ENCODE peak calls at places on chromosomes 2 and 18, in seven cellular contexts. Z is lung, L is IMR-90, X is GM13976, H is GM10248, R is fibroblast of the aortic adventitia, I is cardiac muscle cell. K is an unnamed sample.

GRCh38 chr2:240936106-240936505 is 30.0 kb downstream of the CROCC2 start:
- DNase-seq in Z (no peak), L (no peak), X (no peak), H (no peak), R (no peak), I (no peak), K (no peak)

GRCh38 chr2:105856576-105856975 is 111.9 kb downstream of the NCK2 start:
- DNase-seq in Z (no peak), L (no peak), X (no peak), H (no peak), R (no peak), I (no peak), K (no peak)

GRCh38 chr2:207449673-207450072 is 80.1 kb upstream of the CREB1 start:
- DNase-seq in Z (no peak), L (no peak), X (no peak), H (no peak), R (no peak), I (no peak), K (no peak)

GRCh38 chr18:468841-469796 is 31.4 kb downstream of the COLEC12 start:
- DNase-seq in Z (no peak), L (no peak), X (no peak), H (no peak), R (no peak), I (no peak), K (no peak)

GRCh38 chr2:128416781-128417180 is 98.1 kb upstream of the HS6ST1 start:
- DNase-seq in Z (peak), L (no peak), X (no peak), H (no peak), R (no peak), I (no peak), K (no peak)

GRCh38 chr2:182372661-182373060 is 54.2 kb downstream of the PDE1A start:
- DNase-seq in Z (no peak), L (peak), X (no peak), H (no peak), R (peak), I (no peak), K (no peak)

GRCh38 chr2:147854557-147855134 is 9.8 kb downstream of the ACVR2A start:
- DNase-seq in Z (no peak), L (no peak), X (no peak), H (no peak), R (no peak), I (no peak), K (no peak)

GRCh38 chr2:72958542-72959385 is 41.4 kb downstream of the EMX1 start:
- DNase-seq in Z (no peak), L (no peak), X (no peak), H (no peak), R (no peak), I (no peak), K (no peak)

GRCh38 chr2:207046642-207047213 is 107.4 kb downstream of the CPO start:
- DNase-seq in Z (no peak), L (no peak), X (peak), H (peak), R (peak), I (no peak), K (no peak)

GRCh38 chr2:9634121-9634520 is 3.3 kb upstream of the YWHAQ start:
- DNase-seq in Z (no peak), L (no peak), X (no peak), H (no peak), R (no peak), I (no peak), K (no peak)

GRCh38 chr2:9800975-9801723 is 42.1 kb upstream of the TAF1B start:
- DNase-seq in Z (peak), L (peak), X (no peak), H (peak), R (peak), I (no peak), K (no peak)

GRCh38 chr2:239293450-239294430 is 107.1 kb downstream of the HDAC4 start:
- DNase-seq in Z (no peak), L (no peak), X (peak), H (peak), R (no peak), I (no peak), K (no peak)

GRCh38 chr2:172437419-172438063 is 10.2 kb downstream of the ITGA6 start:
- DNase-seq in Z (no peak), L (no peak), X (no peak), H (no peak), R (no peak), I (no peak), K (no peak)

GRCh38 chr2:132439703-132440398 is 23.2 kb downstream of the GPR39 start:
- DNase-seq in Z (no peak), L (peak), X (no peak), H (no peak), R (peak), I (peak), K (no peak)

GRCh38 chr2:32864337-32864736 is 82.4 kb upstream of the LTBP1 start:
- DNase-seq in Z (no peak), L (peak), X (no peak), H (no peak), R (peak), I (no peak), K (no peak)

GRCh38 chr18:65968605-65969004 is 217.8 kb downstream of the CDH7 start:
- DNase-seq in Z (no peak), L (no peak), X (no peak), H (no peak), R (no peak), I (peak), K (no peak)

GRCh38 chr2:168245074-168245825 is 2.1 kb downstream of the STK39 start:
- DNase-seq in Z (no peak), L (no peak), X (no peak), H (no peak), R (peak), I (no peak), K (no peak)

GRCh38 chr2:20425371-20425881 is 21.4 kb upstream of the RHOB start:
- DNase-seq in Z (no peak), L (peak), X (peak), H (peak), R (no peak), I (no peak), K (no peak)

GRCh38 chr2:15662026-15662425 is 70.4 kb downstream of the DDX1 start:
- DNase-seq in Z (no peak), L (no peak), X (no peak), H (no peak), R (no peak), I (no peak), K (no peak)

GRCh38 chr2:1743396-1744150 is 742 bp downstream of the PXDN start:
- DNase-seq in Z (peak), L (peak), X (no peak), H (no peak), R (peak), I (peak), K (peak)

GRCh38 chr18:111292-112014 is 46.9 kb upstream of the USP14 start:
- DNase-seq in Z (peak), L (peak), X (peak), H (peak), R (peak), I (peak), K (peak)

GRCh38 chr2:136363921-136364320 is 246.0 kb upstream of the CXCR4 start:
- DNase-seq in Z (no peak), L (no peak), X (no peak), H (no peak), R (peak), I (no peak), K (no peak)

GRCh38 chr2:221334466-221334865 is 237.6 kb downstream of the EPHA4 start:
- DNase-seq in Z (no peak), L (no peak), X (no peak), H (no peak), R (no peak), I (no peak), K (no peak)

GRCh38 chr2:111168528-111168929 is 47.8 kb downstream of the BCL2L11 start:
- DNase-seq in Z (no peak), L (peak), X (peak), H (peak), R (peak), I (peak), K (no peak)

GRCh38 chr2:39933166-39933565 is 154.1 kb upstream of the THUMPD2 start:
- DNase-seq in Z (no peak), L (peak), X (no peak), H (no peak), R (no peak), I (no peak), K (no peak)

DNA sequence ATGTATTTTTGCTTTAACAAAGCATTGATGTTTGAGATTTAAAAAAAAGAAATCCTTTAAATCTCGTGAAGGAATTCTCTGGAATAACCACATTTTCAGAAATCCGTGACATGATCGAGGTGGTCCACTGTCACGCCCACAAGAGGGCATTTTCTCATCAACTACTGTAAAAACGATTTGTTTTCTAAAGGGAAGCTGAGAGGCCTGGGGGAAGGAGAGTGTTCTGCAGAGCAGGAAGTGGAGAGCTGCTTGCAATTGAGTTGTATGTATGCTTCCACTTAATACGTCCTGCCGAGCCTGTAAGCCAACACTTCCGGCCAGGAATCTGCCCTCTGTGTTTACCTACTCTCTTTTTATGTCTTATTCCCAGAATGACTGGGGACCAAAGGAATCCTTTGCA is 19.4 kb downstream of the KLHL29 start:
- DNase-seq in Z (peak), L (peak), X (no peak), H (peak), R (peak), I (peak), K (no peak)
- TF ChIP-seq CTCF in Z (no peak), L (peak), X (peak), H (peak), R (peak), I (peak), K (no peak)

GRCh38 chr2:187497858-187498463 is 49.9 kb upstream of the CALCRL start:
- DNase-seq in Z (no peak), L (no peak), X (no peak), H (no peak), R (peak), I (peak), K (no peak)
- TF ChIP-seq CTCF in Z (peak), L (peak), X (no peak), H (peak), R (peak), I (peak), K (peak)

DNA sequence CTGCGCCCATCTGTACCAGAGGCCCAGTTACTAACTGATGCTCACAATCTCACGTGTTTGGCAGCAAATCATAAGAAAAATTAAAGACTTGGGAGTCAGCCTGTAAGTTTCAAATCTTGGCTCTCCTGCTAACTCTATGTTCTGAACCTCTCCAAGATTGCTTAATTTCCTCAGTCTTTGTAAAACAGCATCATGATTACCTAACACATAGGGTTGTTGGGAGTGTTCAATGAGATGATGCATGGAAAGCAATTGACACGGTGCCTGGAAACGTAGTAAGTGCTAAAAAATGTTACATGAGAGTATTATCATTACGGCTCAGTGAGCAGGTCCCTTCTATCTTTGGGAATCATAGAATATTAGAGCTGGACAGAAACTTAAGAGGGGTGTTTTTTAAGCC is 497.6 kb upstream of the TCF4 start:
- DNase-seq in Z (no peak), L (peak), X (no peak), H (no peak), R (peak), I (no peak), K (no peak)
- TF ChIP-seq CTCF in Z (no peak), L (no peak), X (no peak), H (no peak), R (no peak), I (no peak), K (no peak)

GRCh38 chr2:187576906-187577305 is 22.7 kb upstream of the TFPI start:
- DNase-seq in Z (no peak), L (peak), X (no peak), H (no peak), R (peak), I (no peak), K (no peak)

GRCh38 chr2:187575081-187576067 is 21.1 kb upstream of the TFPI start:
- DNase-seq in Z (no peak), L (peak), X (no peak), H (no peak), R (peak), I (no peak), K (no peak)

GRCh38 chr2:187580462-187581124 is 26.4 kb upstream of the TFPI start:
- DNase-seq in Z (no peak), L (peak), X (peak), H (no peak), R (peak), I (peak), K (no peak)

GRCh38 chr2:187573722-187574121 is 19.5 kb upstream of the TFPI start:
- DNase-seq in Z (no peak), L (no peak), X (no peak), H (no peak), R (no peak), I (no peak), K (no peak)

DNA sequence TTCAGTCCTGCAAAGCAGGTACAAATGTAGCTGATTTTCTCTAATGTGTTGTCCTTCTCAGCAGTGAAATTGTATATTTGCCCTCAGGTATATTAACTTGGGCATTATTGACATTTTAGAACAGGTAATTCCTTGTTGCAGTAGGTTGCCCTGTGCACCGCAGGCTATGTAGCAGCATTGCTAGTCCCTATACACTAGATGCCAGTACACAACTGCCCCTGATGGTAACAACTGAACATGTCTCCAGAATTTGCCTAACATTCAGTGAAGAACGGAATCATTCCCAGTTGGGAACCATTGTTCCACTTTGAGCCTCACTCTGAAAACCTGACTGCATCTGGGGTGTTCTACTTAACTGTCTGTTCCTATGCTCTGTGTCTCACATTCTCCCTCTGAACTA is 23.1 kb upstream of the TFPI start:
- DNase-seq in Z (no peak), L (no peak), X (no peak), H (no peak), R (no peak), I (peak), K (no peak)
- TF ChIP-seq CTCF in Z (no peak), L (no peak), X (no peak), H (no peak), R (no peak), I (peak), K (no peak)

DNA sequence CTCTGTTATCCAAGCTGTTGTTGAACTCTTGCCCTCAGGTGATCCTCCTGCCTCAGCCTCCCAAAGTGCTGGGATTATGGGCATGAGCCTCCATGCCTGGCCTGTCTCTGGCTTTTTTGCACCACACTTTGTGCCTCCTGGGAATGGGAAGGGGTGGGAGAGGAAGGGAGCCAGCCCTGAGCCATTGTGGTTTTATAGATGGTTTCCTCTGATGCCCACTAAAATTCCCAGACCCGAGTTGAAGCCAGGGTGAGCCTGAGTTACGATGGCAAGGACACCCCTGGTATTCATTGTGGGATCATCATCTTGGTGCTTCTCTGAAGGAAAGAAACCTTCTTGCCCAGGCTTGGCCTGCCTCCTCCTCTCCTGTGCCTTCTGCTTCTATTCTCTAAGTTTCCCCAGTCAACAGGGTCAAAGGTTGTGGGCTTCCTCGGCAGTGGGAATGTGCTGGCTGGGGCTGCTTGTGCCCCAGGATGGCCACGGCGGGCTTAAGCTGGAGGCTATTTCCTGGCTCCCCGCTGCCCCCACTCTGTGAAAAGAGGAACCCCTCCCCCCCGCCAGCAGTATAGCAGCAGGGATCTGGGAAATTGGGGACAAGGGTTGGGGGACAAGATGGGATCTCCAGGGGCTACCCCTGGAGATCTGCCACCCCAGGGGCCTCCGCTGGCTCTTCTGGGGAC is 106.2 kb downstream of the STPG4 start:
- DNase-seq in Z (no peak), L (no peak), X (no peak), H (no peak), R (no peak), I (no peak), K (no peak)
- TF ChIP-seq CTCF in Z (no peak), L (no peak), X (no peak), H (no peak), R (no peak), I (no peak), K (no peak)